ENCODE peak calls at places on chromosome 12, in five cellular contexts. U, E, V, J and N are unnamed samples.

GRCh38 chr12:62537544-62537943 is 70.9 kb downstream of the MON2 start:
- DNase-seq in J (no peak), U (peak; percentile 63), V (peak; percentile 13), E (peak; percentile 28), N (no peak)

GRCh38 chr12:121806556-121807308 is 2.9 kb downstream of the SETD1B start:
- DNase-seq in E (peak; percentile 45), V (no peak), J (no peak), U (no peak), N (no peak)

GRCh38 chr12:50052544-50052943 is 4.9 kb upstream of the ASIC1 start:
- DNase-seq in E (no peak), V (no peak), J (no peak), U (no peak), N (no peak)

GRCh38 chr12:74646831-74647230 is 109.2 kb downstream of the ATXN7L3B start:
- DNase-seq in E (no peak), J (no peak), U (peak; percentile 18), V (no peak), N (peak; percentile 5)

GRCh38 chr12:96121271-96121711 is 72.9 kb upstream of the ELK3 start:
- DNase-seq in E (no peak), J (no peak), V (peak; percentile 99), U (peak; percentile 42), N (no peak)

GRCh38 chr12:57214398-57214781 is 2.2 kb upstream of the NXPH4 start:
- DNase-seq in E (peak; percentile 54), U (no peak), V (peak; percentile 74), J (peak; percentile 75), N (peak; percentile 76)

GRCh38 chr12:10395390-10395998 is 5.7 kb upstream of the KLRK1 start:
- DNase-seq in U (peak; percentile 94), J (peak; percentile 37), E (peak; percentile 75), V (peak; percentile 90), N (peak; percentile 66)

GRCh38 chr12:43835264-43835655 is 621 bp upstream of the TMEM117 start:
- DNase-seq in V (peak; percentile 52), E (no peak), U (no peak), J (no peak), N (no peak)

GRCh38 chr12:76798864-76799263 is 34.9 kb downstream of the ZDHHC17 start:
- DNase-seq in E (no peak), J (no peak), V (no peak), U (no peak), N (no peak)

GRCh38 chr12:7144414-7145120 is 14.4 kb downstream of the CLSTN3 start:
- DNase-seq in V (peak; percentile 53), E (peak; percentile 23), U (peak; percentile 43), J (peak; percentile 54), N (no peak)

GRCh38 chr12:84706374-84706773 is 206.2 kb downstream of the SLC6A15 start:
- DNase-seq in U (no peak), V (no peak), J (no peak), E (no peak), N (no peak)

GRCh38 chr12:125178222-125178621 is 113.0 kb downstream of the AACS start:
- DNase-seq in E (peak; percentile 23), J (no peak), U (no peak), V (no peak), N (no peak)

GRCh38 chr12:51087818-51088217 is 4.4 kb upstream of the CSRNP2 start:
- DNase-seq in J (no peak), E (no peak), U (no peak), V (no peak), N (no peak)